ENCODE peak calls at places on chromosomes 13 and 19, in five cellular contexts. C, V, Z, G and Q are unnamed samples.

GRCh38 chr13:24159921-24160324 is 597 bp upstream of the SPATA13 start:
- DNase-seq in Z (no peak), G (no peak), V (no peak), C (peak), Q (no peak)

GRCh38 chr13:44764334-44764733 is 188.2 kb upstream of the TSC22D1 start:
- DNase-seq in Z (no peak), G (no peak), V (no peak), C (no peak), Q (no peak)

GRCh38 chr19:14328406-14328805 is 52.8 kb upstream of the ADGRE5 start:
- DNase-seq in G (no peak), C (no peak), Z (no peak), V (no peak), Q (no peak)

GRCh38 chr19:40236026-40236355 is 9.5 kb upstream of the CCNP start:
- DNase-seq in G (no peak), C (no peak), V (no peak), Z (no peak), Q (no peak)

GRCh38 chr19:10752237-10752912 is 34.5 kb downstream of the DNM2 start:
- DNase-seq in C (no peak), Z (no peak), V (no peak), G (peak), Q (no peak)

GRCh38 chr13:110044521-110045200 is 258.3 kb upstream of the IRS2 start:
- DNase-seq in V (no peak), C (no peak), Z (no peak), G (no peak), Q (no peak)

GRCh38 chr19:6516018-6516658 is 14.0 kb upstream of the TUBB4A start:
- DNase-seq in G (peak), V (peak), Z (peak), C (peak), Q (peak)

GRCh38 chr19:8340341-8341096 is 2.5 kb downstream of the KANK3 start:
- DNase-seq in G (peak), Z (no peak), C (no peak), V (no peak), Q (no peak)

GRCh38 chr13:33453911-33454310 is 168.4 kb upstream of the STARD13 start:
- DNase-seq in V (no peak), C (no peak), G (no peak), Z (no peak), Q (no peak)

GRCh38 chr19:14054721-14055120 is 7.2 kb downstream of the PALM3 start:
- DNase-seq in Z (no peak), G (no peak), V (no peak), C (no peak), Q (no peak)

GRCh38 chr19:36059180-36059910 is 4.6 kb downstream of the WDR62 start:
- DNase-seq in V (no peak), C (no peak), Z (no peak), G (no peak), Q (no peak)

GRCh38 chr19:18433039-18433691 is 4.8 kb downstream of the ISYNA1 start:
- DNase-seq in C (peak), G (peak), Z (peak), V (no peak), Q (no peak)

GRCh38 chr13:101210774-101211173 is 205.5 kb downstream of the NALCN start:
- DNase-seq in V (no peak), G (no peak), Z (no peak), C (no peak), Q (no peak)

GRCh38 chr19:50154529-50154928 is 8.6 kb downstream of the IZUMO2 start:
- DNase-seq in G (no peak), C (no peak), V (no peak), Z (no peak), Q (no peak)

GRCh38 chr13:71634605-71635443 is 232.2 kb downstream of the DACH1 start:
- DNase-seq in C (no peak), Z (no peak), V (no peak), G (no peak), Q (no peak)

GRCh38 chr19:42606660-42607351 is 12.1 kb upstream of the CEACAM8 start:
- DNase-seq in V (peak), Z (peak), G (peak), C (peak), Q (peak)

GRCh38 chr13:106683179-106683578 is 115.2 kb upstream of the ARGLU1 start:
- DNase-seq in Z (no peak), G (no peak), V (no peak), C (no peak), Q (no peak)

GRCh38 chr19:35444735-35445134 is 3.3 kb upstream of the FFAR2 start:
- DNase-seq in C (no peak), V (no peak), G (no peak), Z (no peak), Q (no peak)

GRCh38 chr19:17584132-17584531 is 28.7 kb downstream of the COLGALT1 start:
- DNase-seq in G (no peak), C (no peak), Z (no peak), V (no peak), Q (no peak)

GRCh38 chr19:3338541-3339181 is 27.7 kb upstream of the NFIC start:
- DNase-seq in Z (no peak), V (no peak), C (no peak), G (peak), Q (peak)

GRCh38 chr19:18269336-18269735 is 4.9 kb downstream of the IQCN start:
- DNase-seq in C (no peak), V (no peak), G (no peak), Z (no peak), Q (no peak)

GRCh38 chr13:113319371-113319770 is 22.3 kb downstream of the LAMP1 start:
- DNase-seq in G (no peak), V (no peak), Z (no peak), C (no peak), Q (no peak)

GRCh38 chr19:3867971-3868769 is 668 bp downstream of the ZFR2 start:
- DNase-seq in Z (no peak), C (peak), G (no peak), V (no peak), Q (no peak)

GRCh38 chr19:43265664-43266025 is 3.7 kb downstream of the PSG9 start:
- DNase-seq in Z (no peak), V (no peak), G (no peak), C (no peak), Q (peak)

GRCh38 chr13:19155321-19155861 is 26.2 kb downstream of the TUBA3C start:
- DNase-seq in G (no peak), V (no peak), Z (no peak), C (no peak), Q (no peak)

GRCh38 chr19:48918801-48919247 is 14.7 kb upstream of the DHDH start:
- DNase-seq in Z (peak), V (no peak), C (peak), G (no peak), Q (no peak)

GRCh38 chr13:51122868-51123267 is 11.8 kb upstream of the C13orf42 start:
- DNase-seq in Z (no peak), C (peak), V (no peak), G (no peak), Q (no peak)

GRCh38 chr13:99758465-99759162 is 213.0 kb downstream of the ZIC5 start:
- DNase-seq in G (no peak), C (no peak), V (no peak), Z (no peak), Q (no peak)

GRCh38 chr13:31134055-31134711 is 27.5 kb downstream of the HSPH1 start:
- DNase-seq in C (no peak), G (no peak), Z (no peak), V (no peak), Q (no peak)

GRCh38 chr19:5990289-5990797 is 12.4 kb upstream of the RANBP3 start:
- DNase-seq in Z (no peak), G (no peak), V (no peak), C (peak), Q (no peak)

GRCh38 chr19:1457031-1457739 is 7.3 kb downstream of the APC2 start:
- DNase-seq in G (peak), C (no peak), V (no peak), Z (no peak), Q (no peak)